ENCODE peak calls at places on chromosome 5, in nine cellular contexts. C, J, T, X, O, M, L, Y and R are unnamed samples.

GRCh38 chr5:179268966-179269693 is 76.1 kb downstream of the ADAMTS2 start:
- DNase-seq in C (no peak), J (no peak), T (no peak), X (no peak), O (no peak), M (no peak), L (no peak), Y (no peak), R (no peak)

GRCh38 chr5:175246242-175246891 is 197.6 kb downstream of the DRD1 start:
- DNase-seq in C (no peak), J (no peak), T (no peak), X (no peak), O (no peak), M (no peak), L (peak), Y (no peak), R (peak)

GRCh38 chr5:78260771-78261170 is 33.7 kb downstream of the AP3B1 start:
- DNase-seq in C (no peak), J (no peak), T (no peak), X (no peak), O (no peak), M (no peak), L (no peak), Y (no peak), R (no peak)

GRCh38 chr5:5593391-5593790 is 170.9 kb downstream of the ICE1 start:
- DNase-seq in C (no peak), J (no peak), T (no peak), X (no peak), O (no peak), M (no peak), L (no peak), Y (no peak), R (no peak)

GRCh38 chr5:178474562-178475184 is 115.5 kb downstream of the COL23A1 start:
- DNase-seq in C (no peak), J (no peak), T (no peak), X (no peak), O (no peak), M (no peak), L (no peak), Y (no peak), R (no peak)

GRCh38 chr5:68330564-68330963 is 115.0 kb downstream of the PIK3R1 start:
- DNase-seq in C (no peak), J (no peak), T (no peak), X (no peak), O (peak), M (no peak), L (no peak), Y (no peak), R (peak)

GRCh38 chr5:119070828-119071572 is at the start of gene DMXL1:
- DNase-seq in C (peak), J (peak), T (peak), X (peak), O (peak), M (peak), L (peak), Y (peak), R (peak)

GRCh38 chr5:539469-540214 is 15.4 kb upstream of the SLC9A3 start:
- DNase-seq in C (no peak), J (no peak), T (no peak), X (no peak), O (no peak), M (no peak), L (peak), Y (no peak), R (no peak)

GRCh38 chr5:59496524-59497134 is 396.9 kb downstream of the PDE4D start:
- DNase-seq in C (no peak), J (no peak), T (no peak), X (no peak), O (no peak), M (peak), L (no peak), Y (peak), R (no peak)

GRCh38 chr5:114055810-114056476 is 305.9 kb upstream of the KCNN2 start:
- DNase-seq in C (no peak), J (no peak), T (no peak), X (no peak), O (no peak), M (peak), L (peak), Y (no peak), R (no peak)

GRCh38 chr5:1468247-1468612 is 23.0 kb upstream of the SLC6A3 start:
- DNase-seq in C (no peak), J (no peak), T (peak), X (no peak), O (no peak), M (peak), L (no peak), Y (no peak), R (no peak)

GRCh38 chr5:168048486-168048885 is 243.0 kb upstream of the WWC1 start:
- DNase-seq in C (no peak), J (no peak), T (no peak), X (no peak), O (no peak), M (no peak), L (no peak), Y (no peak), R (no peak)

GRCh38 chr5:110262754-110263153 is 463.7 kb downstream of the TMEM232 start:
- DNase-seq in C (no peak), J (no peak), T (no peak), X (no peak), O (no peak), M (no peak), L (no peak), Y (no peak), R (no peak)

GRCh38 chr5:154610321-154611154 is 132.5 kb upstream of the HAND1 start:
- DNase-seq in C (peak), J (peak), T (peak), X (no peak), O (peak), M (peak), L (peak), Y (peak), R (peak)

GRCh38 chr5:157612581-157612980 is 37.0 kb upstream of the ADAM19 start:
- DNase-seq in C (no peak), J (no peak), T (no peak), X (no peak), O (no peak), M (no peak), L (no peak), Y (no peak), R (no peak)

GRCh38 chr5:132489871-132490483 is 596 bp downstream of the IRF1 start:
- DNase-seq in C (no peak), J (no peak), T (no peak), X (no peak), O (no peak), M (peak), L (peak), Y (peak), R (no peak)

GRCh38 chr5:157481666-157482065 is 21.7 kb downstream of the NIPAL4 start:
- DNase-seq in C (no peak), J (no peak), T (no peak), X (no peak), O (no peak), M (no peak), L (no peak), Y (no peak), R (no peak)

GRCh38 chr5:106940986-106941385 is 729.8 kb downstream of the EFNA5 start:
- DNase-seq in C (no peak), J (no peak), T (no peak), X (no peak), O (no peak), M (no peak), L (no peak), Y (no peak), R (no peak)

GRCh38 chr5:31889131-31889561 is 250.2 kb downstream of the PDZD2 start:
- DNase-seq in C (no peak), J (no peak), T (no peak), X (no peak), O (peak), M (peak), L (no peak), Y (no peak), R (no peak)

GRCh38 chr5:179497636-179498365 is 52.6 kb upstream of the RUFY1 start:
- DNase-seq in C (no peak), J (no peak), T (no peak), X (no peak), O (peak), M (no peak), L (no peak), Y (no peak), R (no peak)

GRCh38 chr5:158116965-158117364 is 258.0 kb upstream of the CLINT1 start:
- DNase-seq in C (no peak), J (no peak), T (no peak), X (no peak), O (no peak), M (no peak), L (no peak), Y (no peak), R (no peak)

GRCh38 chr5:73419414-73420390 is 28.9 kb downstream of the FOXD1 start:
- DNase-seq in C (no peak), J (no peak), T (no peak), X (no peak), O (no peak), M (peak), L (no peak), Y (no peak), R (peak)

GRCh38 chr5:54518146-54519082 is 855 bp downstream of the SNX18 start:
- DNase-seq in C (peak), J (peak), T (peak), X (peak), O (no peak), M (peak), L (peak), Y (peak), R (peak)

GRCh38 chr5:93099902-93100347 is 481.1 kb downstream of the NR2F1-AS1 start:
- DNase-seq in C (no peak), J (no peak), T (no peak), X (no peak), O (no peak), M (no peak), L (no peak), Y (no peak), R (peak)

GRCh38 chr5:68490401-68490800 is 274.8 kb downstream of the PIK3R1 start:
- DNase-seq in C (no peak), J (no peak), T (no peak), X (no peak), O (no peak), M (no peak), L (no peak), Y (no peak), R (no peak)

GRCh38 chr5:149724130-149724850 is 5.8 kb upstream of the PPARGC1B start:
- DNase-seq in C (no peak), J (peak), T (no peak), X (no peak), O (no peak), M (no peak), L (no peak), Y (peak), R (no peak)